ENCODE peak calls at places on chromosomes 2 and 18, in ten cellular contexts. One of them, this sample, is unnamed.

GRCh38 chr18:154151-154550 is 4.2 kb upstream of the USP14 start:
- DNase-seq in IMR-90: peak
- DNase-seq in stimulated activated naive CD4-positive, alpha-beta T cell treated with Interleukin-2 at 50 U/mL for 16 hours: no peak
- DNase-seq in HL-60: no peak
- DNase-seq in stimulated activated CD4-positive, alpha-beta T cell treated with anti-CD3 and anti-CD28 coated beads, Interleukin-4, amount 100 ng/mL, for 4 hours: no peak
- DNase-seq in HFFc6: no peak
- DNase-seq in mucosa of descending colon: no peak
- DNase-seq in RWPE1: no peak
- DNase-seq in H54: no peak
- DNase-seq in HuH-7.5: no peak
- DNase-seq in this sample: no peak

GRCh38 chr2:42316910-42317309 is 44.1 kb downstream of the COX7A2L start:
- DNase-seq in IMR-90: no peak
- DNase-seq in stimulated activated naive CD4-positive, alpha-beta T cell treated with Interleukin-2 at 50 U/mL for 16 hours: no peak
- DNase-seq in HL-60: no peak
- DNase-seq in stimulated activated CD4-positive, alpha-beta T cell treated with anti-CD3 and anti-CD28 coated beads, Interleukin-4, amount 100 ng/mL, for 4 hours: no peak
- DNase-seq in HFFc6: no peak
- DNase-seq in mucosa of descending colon: no peak
- DNase-seq in RWPE1: no peak
- DNase-seq in H54: no peak
- DNase-seq in HuH-7.5: no peak
- DNase-seq in this sample: no peak

GRCh38 chr2:122081743-122082142 is 326.3 kb downstream of the TSN start:
- DNase-seq in IMR-90: no peak
- DNase-seq in stimulated activated naive CD4-positive, alpha-beta T cell treated with Interleukin-2 at 50 U/mL for 16 hours: no peak
- DNase-seq in HL-60: no peak
- DNase-seq in stimulated activated CD4-positive, alpha-beta T cell treated with anti-CD3 and anti-CD28 coated beads, Interleukin-4, amount 100 ng/mL, for 4 hours: no peak
- DNase-seq in HFFc6: no peak
- DNase-seq in mucosa of descending colon: no peak
- DNase-seq in RWPE1: no peak
- DNase-seq in H54: no peak
- DNase-seq in HuH-7.5: no peak
- DNase-seq in this sample: no peak

GRCh38 chr2:72925328-72925943 is 8.1 kb downstream of the EMX1 start:
- DNase-seq in IMR-90: no peak
- DNase-seq in stimulated activated naive CD4-positive, alpha-beta T cell treated with Interleukin-2 at 50 U/mL for 16 hours: no peak
- DNase-seq in HL-60: no peak
- DNase-seq in stimulated activated CD4-positive, alpha-beta T cell treated with anti-CD3 and anti-CD28 coated beads, Interleukin-4, amount 100 ng/mL, for 4 hours: no peak
- DNase-seq in HFFc6: no peak
- DNase-seq in mucosa of descending colon: no peak
- DNase-seq in RWPE1: no peak
- DNase-seq in H54: no peak
- DNase-seq in HuH-7.5: peak
- DNase-seq in this sample: no peak

GRCh38 chr2:96238266-96238665 is 27.5 kb downstream of the TMEM127 start:
- DNase-seq in IMR-90: no peak
- DNase-seq in stimulated activated naive CD4-positive, alpha-beta T cell treated with Interleukin-2 at 50 U/mL for 16 hours: no peak
- DNase-seq in HL-60: no peak
- DNase-seq in stimulated activated CD4-positive, alpha-beta T cell treated with anti-CD3 and anti-CD28 coated beads, Interleukin-4, amount 100 ng/mL, for 4 hours: no peak
- DNase-seq in HFFc6: no peak
- DNase-seq in mucosa of descending colon: no peak
- DNase-seq in RWPE1: no peak
- DNase-seq in H54: no peak
- DNase-seq in HuH-7.5: no peak
- DNase-seq in this sample: no peak

GRCh38 chr2:144334551-144334950 is 185.4 kb downstream of the ZEB2 start:
- DNase-seq in IMR-90: no peak
- DNase-seq in stimulated activated naive CD4-positive, alpha-beta T cell treated with Interleukin-2 at 50 U/mL for 16 hours: no peak
- DNase-seq in HL-60: no peak
- DNase-seq in stimulated activated CD4-positive, alpha-beta T cell treated with anti-CD3 and anti-CD28 coated beads, Interleukin-4, amount 100 ng/mL, for 4 hours: no peak
- DNase-seq in HFFc6: no peak
- DNase-seq in mucosa of descending colon: no peak
- DNase-seq in RWPE1: no peak
- DNase-seq in H54: no peak
- DNase-seq in HuH-7.5: no peak
- DNase-seq in this sample: no peak

GRCh38 chr18:37361223-37362157 is 204.1 kb downstream of the CELF4 start:
- DNase-seq in IMR-90: no peak
- DNase-seq in stimulated activated naive CD4-positive, alpha-beta T cell treated with Interleukin-2 at 50 U/mL for 16 hours: no peak
- DNase-seq in HL-60: no peak
- DNase-seq in stimulated activated CD4-positive, alpha-beta T cell treated with anti-CD3 and anti-CD28 coated beads, Interleukin-4, amount 100 ng/mL, for 4 hours: no peak
- DNase-seq in HFFc6: no peak
- DNase-seq in mucosa of descending colon: no peak
- DNase-seq in RWPE1: no peak
- DNase-seq in H54: no peak
- DNase-seq in HuH-7.5: no peak
- DNase-seq in this sample: no peak

GRCh38 chr18:39421319-39421718 is 1855.7 kb upstream of the CELF4 start:
- DNase-seq in IMR-90: no peak
- DNase-seq in stimulated activated naive CD4-positive, alpha-beta T cell treated with Interleukin-2 at 50 U/mL for 16 hours: no peak
- DNase-seq in HL-60: no peak
- DNase-seq in stimulated activated CD4-positive, alpha-beta T cell treated with anti-CD3 and anti-CD28 coated beads, Interleukin-4, amount 100 ng/mL, for 4 hours: no peak
- DNase-seq in HFFc6: no peak
- DNase-seq in mucosa of descending colon: no peak
- DNase-seq in RWPE1: no peak
- DNase-seq in H54: no peak
- DNase-seq in HuH-7.5: no peak
- DNase-seq in this sample: no peak

GRCh38 chr2:190579945-190580866 is 45.7 kb upstream of the NEMP2 start:
- DNase-seq in IMR-90: no peak
- DNase-seq in stimulated activated naive CD4-positive, alpha-beta T cell treated with Interleukin-2 at 50 U/mL for 16 hours: no peak
- DNase-seq in HL-60: no peak
- DNase-seq in stimulated activated CD4-positive, alpha-beta T cell treated with anti-CD3 and anti-CD28 coated beads, Interleukin-4, amount 100 ng/mL, for 4 hours: no peak
- DNase-seq in HFFc6: no peak
- DNase-seq in mucosa of descending colon: no peak
- DNase-seq in RWPE1: no peak
- DNase-seq in H54: no peak
- DNase-seq in HuH-7.5: no peak
- DNase-seq in this sample: no peak

GRCh38 chr2:52976132-52976949 is 791.3 kb upstream of the CHAC2 start:
- DNase-seq in IMR-90: peak
- DNase-seq in stimulated activated naive CD4-positive, alpha-beta T cell treated with Interleukin-2 at 50 U/mL for 16 hours: no peak
- DNase-seq in HL-60: no peak
- DNase-seq in stimulated activated CD4-positive, alpha-beta T cell treated with anti-CD3 and anti-CD28 coated beads, Interleukin-4, amount 100 ng/mL, for 4 hours: no peak
- DNase-seq in HFFc6: no peak
- DNase-seq in mucosa of descending colon: no peak
- DNase-seq in RWPE1: peak
- DNase-seq in H54: no peak
- DNase-seq in HuH-7.5: no peak
- DNase-seq in this sample: peak

GRCh38 chr2:2754940-2755339 is 423.9 kb upstream of the MYT1L start:
- DNase-seq in IMR-90: no peak
- DNase-seq in stimulated activated naive CD4-positive, alpha-beta T cell treated with Interleukin-2 at 50 U/mL for 16 hours: no peak
- DNase-seq in HL-60: no peak
- DNase-seq in stimulated activated CD4-positive, alpha-beta T cell treated with anti-CD3 and anti-CD28 coated beads, Interleukin-4, amount 100 ng/mL, for 4 hours: no peak
- DNase-seq in HFFc6: no peak
- DNase-seq in mucosa of descending colon: no peak
- DNase-seq in RWPE1: no peak
- DNase-seq in H54: no peak
- DNase-seq in HuH-7.5: no peak
- DNase-seq in this sample: no peak

GRCh38 chr18:10705291-10705690 is 179.5 kb downstream of the NAPG start:
- DNase-seq in IMR-90: no peak
- DNase-seq in stimulated activated naive CD4-positive, alpha-beta T cell treated with Interleukin-2 at 50 U/mL for 16 hours: no peak
- DNase-seq in HL-60: no peak
- DNase-seq in stimulated activated CD4-positive, alpha-beta T cell treated with anti-CD3 and anti-CD28 coated beads, Interleukin-4, amount 100 ng/mL, for 4 hours: no peak
- DNase-seq in HFFc6: no peak
- DNase-seq in mucosa of descending colon: no peak
- DNase-seq in RWPE1: no peak
- DNase-seq in H54: no peak
- DNase-seq in HuH-7.5: no peak
- DNase-seq in this sample: no peak

GRCh38 chr18:79378416-79379250 is 17.1 kb upstream of the NFATC1 start:
- DNase-seq in IMR-90: peak
- DNase-seq in stimulated activated naive CD4-positive, alpha-beta T cell treated with Interleukin-2 at 50 U/mL for 16 hours: peak
- DNase-seq in HL-60: peak
- DNase-seq in stimulated activated CD4-positive, alpha-beta T cell treated with anti-CD3 and anti-CD28 coated beads, Interleukin-4, amount 100 ng/mL, for 4 hours: peak
- DNase-seq in HFFc6: peak
- DNase-seq in mucosa of descending colon: peak
- DNase-seq in RWPE1: peak
- DNase-seq in H54: no peak
- DNase-seq in HuH-7.5: no peak
- DNase-seq in this sample: no peak

GRCh38 chr2:46988733-46989481 is 73.3 kb upstream of the MCFD2 start:
- DNase-seq in IMR-90: no peak
- DNase-seq in stimulated activated naive CD4-positive, alpha-beta T cell treated with Interleukin-2 at 50 U/mL for 16 hours: no peak
- DNase-seq in HL-60: no peak
- DNase-seq in stimulated activated CD4-positive, alpha-beta T cell treated with anti-CD3 and anti-CD28 coated beads, Interleukin-4, amount 100 ng/mL, for 4 hours: no peak
- DNase-seq in HFFc6: no peak
- DNase-seq in mucosa of descending colon: no peak
- DNase-seq in RWPE1: no peak
- DNase-seq in H54: no peak
- DNase-seq in HuH-7.5: no peak
- DNase-seq in this sample: no peak

GRCh38 chr18:77133920-77134496 is 1.4 kb upstream of the MBP start:
- DNase-seq in IMR-90: no peak
- DNase-seq in stimulated activated naive CD4-positive, alpha-beta T cell treated with Interleukin-2 at 50 U/mL for 16 hours: peak
- DNase-seq in HL-60: peak
- DNase-seq in stimulated activated CD4-positive, alpha-beta T cell treated with anti-CD3 and anti-CD28 coated beads, Interleukin-4, amount 100 ng/mL, for 4 hours: no peak
- DNase-seq in HFFc6: no peak
- DNase-seq in mucosa of descending colon: peak
- DNase-seq in RWPE1: no peak
- DNase-seq in H54: no peak
- DNase-seq in HuH-7.5: no peak
- DNase-seq in this sample: no peak

GRCh38 chr2:224952942-224953657 is 89.2 kb downstream of the DOCK10 start:
- DNase-seq in IMR-90: no peak
- DNase-seq in stimulated activated naive CD4-positive, alpha-beta T cell treated with Interleukin-2 at 50 U/mL for 16 hours: no peak
- DNase-seq in HL-60: peak
- DNase-seq in stimulated activated CD4-positive, alpha-beta T cell treated with anti-CD3 and anti-CD28 coated beads, Interleukin-4, amount 100 ng/mL, for 4 hours: peak
- DNase-seq in HFFc6: no peak
- DNase-seq in mucosa of descending colon: peak
- DNase-seq in RWPE1: no peak
- DNase-seq in H54: no peak
- DNase-seq in HuH-7.5: no peak
- DNase-seq in this sample: no peak

GRCh38 chr2:161415041-161415440 is 1.1 kb upstream of the TBR1 start:
- DNase-seq in IMR-90: no peak
- DNase-seq in stimulated activated naive CD4-positive, alpha-beta T cell treated with Interleukin-2 at 50 U/mL for 16 hours: no peak
- DNase-seq in HL-60: no peak
- DNase-seq in stimulated activated CD4-positive, alpha-beta T cell treated with anti-CD3 and anti-CD28 coated beads, Interleukin-4, amount 100 ng/mL, for 4 hours: no peak
- DNase-seq in HFFc6: no peak
- DNase-seq in mucosa of descending colon: no peak
- DNase-seq in RWPE1: no peak
- DNase-seq in H54: no peak
- DNase-seq in HuH-7.5: no peak
- DNase-seq in this sample: no peak

GRCh38 chr2:121634354-121635307 is 14.6 kb downstream of the CLASP1 start:
- DNase-seq in IMR-90: peak
- DNase-seq in stimulated activated naive CD4-positive, alpha-beta T cell treated with Interleukin-2 at 50 U/mL for 16 hours: no peak
- DNase-seq in HL-60: no peak
- DNase-seq in stimulated activated CD4-positive, alpha-beta T cell treated with anti-CD3 and anti-CD28 coated beads, Interleukin-4, amount 100 ng/mL, for 4 hours: no peak
- DNase-seq in HFFc6: peak
- DNase-seq in mucosa of descending colon: no peak
- DNase-seq in RWPE1: peak
- DNase-seq in H54: no peak
- DNase-seq in HuH-7.5: no peak
- DNase-seq in this sample: no peak

GRCh38 chr2:200469708-200470600 is 39.9 kb downstream of the KCTD18 start:
- DNase-seq in IMR-90: no peak
- DNase-seq in stimulated activated naive CD4-positive, alpha-beta T cell treated with Interleukin-2 at 50 U/mL for 16 hours: no peak
- DNase-seq in HL-60: no peak
- DNase-seq in stimulated activated CD4-positive, alpha-beta T cell treated with anti-CD3 and anti-CD28 coated beads, Interleukin-4, amount 100 ng/mL, for 4 hours: no peak
- DNase-seq in HFFc6: peak
- DNase-seq in mucosa of descending colon: no peak
- DNase-seq in RWPE1: no peak
- DNase-seq in H54: no peak
- DNase-seq in HuH-7.5: no peak
- DNase-seq in this sample: no peak

GRCh38 chr18:25067291-25068050 is 284.5 kb downstream of the ZNF521 start:
- DNase-seq in IMR-90: no peak
- DNase-seq in stimulated activated naive CD4-positive, alpha-beta T cell treated with Interleukin-2 at 50 U/mL for 16 hours: no peak
- DNase-seq in HL-60: no peak
- DNase-seq in stimulated activated CD4-positive, alpha-beta T cell treated with anti-CD3 and anti-CD28 coated beads, Interleukin-4, amount 100 ng/mL, for 4 hours: no peak
- DNase-seq in HFFc6: no peak
- DNase-seq in mucosa of descending colon: no peak
- DNase-seq in RWPE1: no peak
- DNase-seq in H54: no peak
- DNase-seq in HuH-7.5: no peak
- DNase-seq in this sample: no peak

GRCh38 chr2:168178925-168179324 is 68.5 kb downstream of the STK39 start:
- DNase-seq in IMR-90: no peak
- DNase-seq in stimulated activated naive CD4-positive, alpha-beta T cell treated with Interleukin-2 at 50 U/mL for 16 hours: no peak
- DNase-seq in HL-60: no peak
- DNase-seq in stimulated activated CD4-positive, alpha-beta T cell treated with anti-CD3 and anti-CD28 coated beads, Interleukin-4, amount 100 ng/mL, for 4 hours: no peak
- DNase-seq in HFFc6: no peak
- DNase-seq in mucosa of descending colon: no peak
- DNase-seq in RWPE1: no peak
- DNase-seq in H54: no peak
- DNase-seq in HuH-7.5: no peak
- DNase-seq in this sample: no peak

GRCh38 chr2:218269900-218270720 is at the start of the genes AAMP and PNKD:
- DNase-seq in IMR-90: peak
- DNase-seq in stimulated activated naive CD4-positive, alpha-beta T cell treated with Interleukin-2 at 50 U/mL for 16 hours: peak
- DNase-seq in HL-60: peak
- DNase-seq in stimulated activated CD4-positive, alpha-beta T cell treated with anti-CD3 and anti-CD28 coated beads, Interleukin-4, amount 100 ng/mL, for 4 hours: peak
- DNase-seq in HFFc6: peak
- DNase-seq in mucosa of descending colon: peak
- DNase-seq in RWPE1: peak
- DNase-seq in H54: peak
- DNase-seq in HuH-7.5: peak
- DNase-seq in this sample: peak

GRCh38 chr2:190655113-190655512 is 6.2 kb downstream of the NAB1 start:
- DNase-seq in IMR-90: no peak
- DNase-seq in stimulated activated naive CD4-positive, alpha-beta T cell treated with Interleukin-2 at 50 U/mL for 16 hours: no peak
- DNase-seq in HL-60: no peak
- DNase-seq in stimulated activated CD4-positive, alpha-beta T cell treated with anti-CD3 and anti-CD28 coated beads, Interleukin-4, amount 100 ng/mL, for 4 hours: no peak
- DNase-seq in HFFc6: no peak
- DNase-seq in mucosa of descending colon: no peak
- DNase-seq in RWPE1: no peak
- DNase-seq in H54: no peak
- DNase-seq in HuH-7.5: no peak
- DNase-seq in this sample: no peak

GRCh38 chr18:62418258-62418657 is 93.1 kb downstream of the TNFRSF11A start:
- DNase-seq in IMR-90: no peak
- DNase-seq in stimulated activated naive CD4-positive, alpha-beta T cell treated with Interleukin-2 at 50 U/mL for 16 hours: no peak
- DNase-seq in HL-60: no peak
- DNase-seq in stimulated activated CD4-positive, alpha-beta T cell treated with anti-CD3 and anti-CD28 coated beads, Interleukin-4, amount 100 ng/mL, for 4 hours: no peak
- DNase-seq in HFFc6: no peak
- DNase-seq in mucosa of descending colon: no peak
- DNase-seq in RWPE1: no peak
- DNase-seq in H54: no peak
- DNase-seq in HuH-7.5: no peak
- DNase-seq in this sample: no peak

GRCh38 chr18:24023185-24023814 is 8.7 kb downstream of the TTC39C start:
- DNase-seq in IMR-90: no peak
- DNase-seq in stimulated activated naive CD4-positive, alpha-beta T cell treated with Interleukin-2 at 50 U/mL for 16 hours: no peak
- DNase-seq in HL-60: no peak
- DNase-seq in stimulated activated CD4-positive, alpha-beta T cell treated with anti-CD3 and anti-CD28 coated beads, Interleukin-4, amount 100 ng/mL, for 4 hours: no peak
- DNase-seq in HFFc6: no peak
- DNase-seq in mucosa of descending colon: no peak
- DNase-seq in RWPE1: no peak
- DNase-seq in H54: no peak
- DNase-seq in HuH-7.5: no peak
- DNase-seq in this sample: peak

GRCh38 chr18:7926526-7926925 is 359.4 kb downstream of the PTPRM start:
- DNase-seq in IMR-90: no peak
- DNase-seq in stimulated activated naive CD4-positive, alpha-beta T cell treated with Interleukin-2 at 50 U/mL for 16 hours: no peak
- DNase-seq in HL-60: no peak
- DNase-seq in stimulated activated CD4-positive, alpha-beta T cell treated with anti-CD3 and anti-CD28 coated beads, Interleukin-4, amount 100 ng/mL, for 4 hours: no peak
- DNase-seq in HFFc6: no peak
- DNase-seq in mucosa of descending colon: peak
- DNase-seq in RWPE1: no peak
- DNase-seq in H54: no peak
- DNase-seq in HuH-7.5: peak
- DNase-seq in this sample: no peak

GRCh38 chr18:61772293-61772848 is 120.4 kb downstream of the RNF152 start:
- DNase-seq in IMR-90: no peak
- DNase-seq in stimulated activated naive CD4-positive, alpha-beta T cell treated with Interleukin-2 at 50 U/mL for 16 hours: no peak
- DNase-seq in HL-60: no peak
- DNase-seq in stimulated activated CD4-positive, alpha-beta T cell treated with anti-CD3 and anti-CD28 coated beads, Interleukin-4, amount 100 ng/mL, for 4 hours: no peak
- DNase-seq in HFFc6: no peak
- DNase-seq in mucosa of descending colon: no peak
- DNase-seq in RWPE1: no peak
- DNase-seq in H54: no peak
- DNase-seq in HuH-7.5: no peak
- DNase-seq in this sample: no peak

GRCh38 chr2:235303499-235304291 is 190.1 kb upstream of the AGAP1 start:
- DNase-seq in IMR-90: no peak
- DNase-seq in stimulated activated naive CD4-positive, alpha-beta T cell treated with Interleukin-2 at 50 U/mL for 16 hours: no peak
- DNase-seq in HL-60: no peak
- DNase-seq in stimulated activated CD4-positive, alpha-beta T cell treated with anti-CD3 and anti-CD28 coated beads, Interleukin-4, amount 100 ng/mL, for 4 hours: no peak
- DNase-seq in HFFc6: no peak
- DNase-seq in mucosa of descending colon: no peak
- DNase-seq in RWPE1: no peak
- DNase-seq in H54: no peak
- DNase-seq in HuH-7.5: no peak
- DNase-seq in this sample: no peak